ENCODE peak calls at places on chromosomes 2 and 18, in eight cellular contexts. B is mesendoderm, O is K562, Y is hypothalamus, U is hepatic stellate cell, E is head of caudate nucleus, H is MG63, I is LoVo. C is an unnamed sample.

GRCh38 chr2:26640331-26640745 is 828 bp downstream of the CIB4 start:
- DNase-seq in Y (no peak), U (peak; percentile 65), B (no peak), O (peak; percentile 22), H (no peak), E (peak; percentile 12), I (peak; percentile 26), C (peak; percentile 97)

GRCh38 chr2:99888617-99889016 is 253.8 kb downstream of the AFF3 start:
- DNase-seq in E (no peak), H (no peak), I (no peak), U (no peak), Y (no peak), B (no peak), O (no peak), C (no peak)

GRCh38 chr18:8480506-8481328 is 128.5 kb upstream of the RAB12 start:
- DNase-seq in I (no peak), B (peak; percentile 72), Y (peak; percentile 46), O (no peak), H (no peak), E (peak; percentile 77), U (peak; percentile 52), C (peak; percentile 47)

GRCh38 chr18:36627616-36628015 is 201.2 kb downstream of the TPGS2 start:
- DNase-seq in O (no peak), B (no peak), U (no peak), H (no peak), Y (no peak), E (no peak), I (no peak), C (no peak)

GRCh38 chr2:25899404-25899925 is 21.2 kb upstream of the ASXL2 start:
- DNase-seq in H (peak; percentile 57), Y (no peak), B (no peak), E (no peak), U (no peak), O (no peak), I (no peak), C (no peak)

GRCh38 chr2:151906633-151906998 is 78.4 kb upstream of the ARL5A start:
- DNase-seq in H (no peak), O (no peak), I (no peak), U (no peak), E (no peak), B (no peak), Y (no peak), C (no peak)

GRCh38 chr18:22822024-22822423 is 111.1 kb upstream of the RBBP8 start:
- DNase-seq in E (no peak), I (peak; percentile 44), O (no peak), Y (no peak), H (peak; percentile 64), B (peak; percentile 89), U (no peak), C (peak; percentile 78)

GRCh38 chr2:69381337-69381737 is 5.7 kb downstream of the GFPT1 start:
- DNase-seq in Y (no peak), I (no peak), H (peak; percentile 33), O (no peak), E (no peak), U (peak; percentile 50), B (no peak), C (peak; percentile 53)

GRCh38 chr2:229882583-229882982 is 39.2 kb downstream of the TRIP12 start:
- DNase-seq in E (no peak), U (no peak), O (no peak), I (no peak), Y (no peak), H (no peak), B (peak; percentile 64), C (no peak)

GRCh38 chr2:43169091-43169936 is 57.1 kb downstream of the ZFP36L2 start:
- DNase-seq in E (no peak), B (no peak), U (no peak), O (peak; percentile 29), Y (no peak), I (peak; percentile 54), H (no peak), C (no peak)

GRCh38 chr18:48944634-48945033 is 6.1 kb downstream of the SMAD7 start:
- DNase-seq in B (no peak), E (no peak), Y (no peak), O (no peak), I (peak; percentile 25), H (no peak), U (no peak), C (no peak)

GRCh38 chr18:72013512-72013911 is 530.6 kb downstream of the CBLN2 start:
- DNase-seq in E (no peak), H (no peak), B (peak; percentile 47), O (no peak), U (no peak), I (no peak), Y (no peak), C (peak; percentile 44)

GRCh38 chr2:164836907-164837306 is 4.7 kb downstream of the COBLL1 start:
- DNase-seq in B (no peak), I (no peak), O (no peak), Y (no peak), E (no peak), U (no peak), H (no peak), C (no peak)

GRCh38 chr2:55519908-55520885 is 679 bp downstream of the CFAP36 start:
- DNase-seq in H (peak; percentile 21), Y (peak; percentile 49), E (peak; percentile 66), O (peak; percentile 42), B (peak; percentile 35), I (peak; percentile 7), U (peak; percentile 31), C (peak; percentile 18)

GRCh38 chr2:181393472-181393871 is 63.7 kb upstream of the ITGA4 start:
- DNase-seq in B (peak; percentile 29), O (no peak), E (no peak), U (peak; percentile 63), H (no peak), I (peak; percentile 31), Y (no peak), C (peak; percentile 66)

GRCh38 chr18:58009166-58009565 is 34.9 kb upstream of the NEDD4L start:
- DNase-seq in I (no peak), Y (no peak), E (no peak), U (peak; percentile 55), O (no peak), B (no peak), H (no peak), C (no peak)

GRCh38 chr18:13831864-13832508 is 8.0 kb downstream of the MC5R start:
- DNase-seq in U (no peak), B (peak; percentile 66), I (no peak), O (no peak), Y (no peak), E (no peak), H (peak; percentile 17), C (peak; percentile 38)

GRCh38 chr2:223952280-223952968 is 4.8 kb upstream of the MRPL44 start:
- DNase-seq in B (peak; percentile 71), I (no peak), E (no peak), U (no peak), O (no peak), H (no peak), Y (no peak), C (no peak)

GRCh38 chr2:189149981-189150380 is 29.6 kb downstream of the COL5A2 start:
- DNase-seq in O (no peak), B (no peak), Y (no peak), E (no peak), H (no peak), I (no peak), U (no peak), C (no peak)

GRCh38 chr2:233010569-233011267 is 2.3 kb downstream of the NGEF start:
- DNase-seq in U (no peak), I (no peak), Y (no peak), O (no peak), H (no peak), E (peak; percentile 28), B (no peak), C (no peak)

GRCh38 chr18:58882681-58883080 is 18.0 kb downstream of the ZNF532 start:
- DNase-seq in U (no peak), H (no peak), B (peak; percentile 73), E (no peak), Y (no peak), O (no peak), I (no peak), C (no peak)

GRCh38 chr2:241489733-241490443 is 18.5 kb downstream of the STK25 start:
- DNase-seq in Y (no peak), I (no peak), E (no peak), H (no peak), U (no peak), B (no peak), O (peak; percentile 36), C (no peak)

GRCh38 chr2:23526114-23526513 is 141.1 kb downstream of the KLHL29 start:
- DNase-seq in E (no peak), Y (no peak), H (no peak), U (no peak), I (no peak), O (no peak), B (no peak), C (no peak)

GRCh38 chr2:72036595-72036994 is 111.1 kb downstream of the CYP26B1 start:
- DNase-seq in O (no peak), H (no peak), I (no peak), E (no peak), Y (no peak), U (no peak), B (no peak), C (no peak)

GRCh38 chr2:191638079-191638801 is 39.7 kb upstream of the NABP1 start:
- DNase-seq in I (peak; percentile 43), B (peak; percentile 32), H (peak; percentile 67), U (no peak), Y (no peak), E (no peak), O (peak; percentile 46), C (peak; percentile 21)

GRCh38 chr2:52386433-52386832 is 1354.5 kb upstream of the NRXN1 start:
- DNase-seq in E (no peak), U (no peak), I (no peak), B (peak; percentile 8), O (no peak), H (no peak), Y (no peak), C (no peak)

GRCh38 chr18:7683753-7684152 is 116.6 kb downstream of the PTPRM start:
- DNase-seq in E (no peak), U (no peak), I (no peak), H (no peak), O (no peak), Y (no peak), B (peak; percentile 92), C (no peak)

GRCh38 chr18:29418136-29418535 is 1241.2 kb upstream of the CDH2 start:
- DNase-seq in O (no peak), H (no peak), B (no peak), E (no peak), Y (no peak), U (peak; percentile 5), I (no peak), C (peak; percentile 64)

GRCh38 chr2:69789129-69789528 is 40.3 kb upstream of the GMCL1 start:
- DNase-seq in H (no peak), E (no peak), B (peak; percentile 98), U (peak; percentile 87), O (no peak), I (no peak), Y (no peak), C (peak; percentile 83)

GRCh38 chr2:68879296-68879695 is 8.1 kb upstream of the BMP10 start:
- DNase-seq in U (peak; percentile 21), B (peak; percentile 37), Y (no peak), E (no peak), H (no peak), O (no peak), I (no peak), C (peak; percentile 50)

GRCh38 chr2:9738718-9739496 is 104.4 kb upstream of the TAF1B start:
- DNase-seq in O (no peak), H (no peak), E (no peak), Y (no peak), U (peak; percentile 55), B (no peak), I (no peak), C (no peak)

GRCh38 chr18:58528011-58528367 is 100.9 kb downstream of the ALPK2 start:
- DNase-seq in H (no peak), I (no peak), E (no peak), B (no peak), O (no peak), Y (no peak), U (no peak), C (no peak)

GRCh38 chr2:19748073-19748375 is 153.8 kb downstream of the TTC32 start:
- DNase-seq in H (no peak), I (no peak), E (no peak), Y (no peak), O (peak; percentile 58), B (peak; percentile 60), U (no peak), C (no peak)

GRCh38 chr2:15732341-15733077 is 140.8 kb downstream of the DDX1 start:
- DNase-seq in B (no peak), Y (no peak), O (no peak), H (peak; percentile 35), E (no peak), I (no peak), U (no peak), C (no peak)